ENCODE peak calls at places on chromosomes 5 and 9, in six cellular contexts. B, E, N, M, A and K are unnamed samples.

GRCh38 chr5:140108093-140109049 is 5.5 kb upstream of the PURA start:
- DNase-seq in A (no peak), M (no peak), E (peak; percentile 60), N (no peak), B (peak; percentile 58), K (no peak)

GRCh38 chr5:151740336-151740942 is 18.0 kb downstream of the ATOX1 start:
- DNase-seq in A (no peak), N (peak; percentile 30), M (peak; percentile 96), E (peak; percentile 77), B (peak; percentile 70), K (peak; percentile 78)

GRCh38 chr9:34899535-34900158 is 58.4 kb upstream of the PHF24 start:
- DNase-seq in E (peak; percentile 86), B (peak; percentile 78), M (peak; percentile 71), A (peak; percentile 39), N (peak; percentile 62), K (peak; percentile 75)

GRCh38 chr5:111119856-111120255 is 27.7 kb downstream of the WDR36 start:
- DNase-seq in A (no peak), E (no peak), B (no peak), N (no peak), M (no peak), K (no peak)

GRCh38 chr9:136051568-136052432 is 43.3 kb downstream of the NACC2 start:
- DNase-seq in N (peak; percentile 96), E (peak; percentile 72), A (no peak), B (peak; percentile 76), M (peak; percentile 94), K (peak; percentile 90)

GRCh38 chr5:60674251-60674650 is 25.7 kb downstream of the DEPDC1B start:
- DNase-seq in N (no peak), M (no peak), A (no peak), E (no peak), B (no peak), K (no peak)

GRCh38 chr9:128555180-128555721 is 2.9 kb downstream of the SPTAN1 start:
- DNase-seq in M (peak; percentile 79), B (no peak), N (peak; percentile 85), E (no peak), A (no peak), K (peak; percentile 59)

GRCh38 chr5:123549256-123549904 is 37.4 kb downstream of the CSNK1G3 start:
- DNase-seq in E (no peak), M (no peak), N (no peak), A (peak; percentile 85), B (no peak), K (no peak)

GRCh38 chr5:148290271-148291195 is 21.7 kb upstream of the SPINK7 start:
- DNase-seq in N (peak; percentile 21), B (peak; percentile 16), E (no peak), A (no peak), M (peak; percentile 19), K (peak; percentile 11)

GRCh38 chr5:125412561-125413535 is 666.4 kb upstream of the ZNF608 start:
- DNase-seq in E (peak; percentile 62), M (peak; percentile 91), N (peak; percentile 4), A (no peak), B (peak; percentile 73), K (peak; percentile 34)
- TF ChIP-seq RAD21 in E (peak; percentile 74), M (peak; percentile 55), N (no peak), A (peak; percentile 23), B (peak; percentile 84), K (no peak)

GRCh38 chr5:59665086-59665831 is 228.3 kb downstream of the PDE4D start:
- DNase-seq in E (no peak), A (no peak), N (no peak), B (no peak), M (no peak), K (no peak)

GRCh38 chr5:59656351-59657254 is 236.9 kb downstream of the PDE4D start:
- DNase-seq in E (no peak), N (no peak), A (no peak), B (no peak), M (no peak), K (no peak)

GRCh38 chr5:59661306-59661705 is 232.2 kb downstream of the PDE4D start:
- DNase-seq in B (no peak), N (peak; percentile 1), E (no peak), A (no peak), M (no peak), K (no peak)

GRCh38 chr5:59661939-59662615 is 231.4 kb downstream of the PDE4D start:
- DNase-seq in E (no peak), A (no peak), N (peak; percentile 57), B (peak; percentile 40), M (no peak), K (no peak)

DNA sequence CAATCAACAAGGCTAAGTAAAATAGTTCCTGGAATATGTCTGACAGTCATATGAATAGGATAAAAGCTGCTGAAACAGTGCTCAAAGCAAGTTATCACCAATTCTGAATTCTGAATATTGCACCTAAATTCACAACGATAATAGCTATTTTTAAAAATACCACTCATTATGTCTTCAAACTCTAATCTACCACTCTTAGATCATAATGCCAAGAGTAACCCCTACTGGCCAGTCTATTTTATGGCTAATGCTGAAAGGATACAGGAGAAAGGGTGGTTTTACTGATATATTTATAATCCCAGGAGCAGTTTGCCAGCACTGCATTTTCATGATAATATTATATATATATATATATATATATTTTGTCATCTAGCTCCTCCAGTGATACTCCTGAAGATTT is 232.8 kb downstream of the PDE4D start:
- DNase-seq in B (peak; percentile 21), N (no peak), A (no peak), E (no peak), M (peak; percentile 2), K (peak; percentile 65)
- TF ChIP-seq RAD21 in B (peak; percentile 77), N (no peak), A (peak; percentile 70), E (peak; percentile 67), M (peak; percentile 33), K (peak; percentile 87)

DNA sequence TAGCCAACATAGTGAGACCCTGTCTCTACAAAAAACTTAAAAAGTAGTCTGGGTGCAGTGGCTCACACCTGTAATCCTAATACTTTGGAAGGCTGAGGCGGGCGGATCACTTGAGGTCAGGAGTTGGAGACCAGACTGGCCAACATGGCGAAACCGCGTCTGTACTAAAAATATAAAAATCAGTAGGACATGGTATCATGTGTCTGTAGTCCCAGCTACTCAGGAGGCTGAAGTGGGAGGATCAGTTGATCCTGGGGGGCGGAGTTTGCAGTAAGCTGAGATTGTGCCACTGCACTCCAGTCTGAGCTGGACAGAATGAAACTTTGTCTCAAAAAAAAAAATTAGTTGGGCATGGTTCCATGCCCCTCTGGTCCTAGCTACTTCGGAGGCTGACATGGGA is 57.9 kb upstream of the MIER3 start:
- DNase-seq in A (no peak), B (no peak), E (no peak), M (no peak), N (no peak), K (no peak)
- TF ChIP-seq RAD21 in A (no peak), B (no peak), E (no peak), M (no peak), N (no peak), K (no peak)

GRCh38 chr5:66144799-66145390 is 795 bp downstream of the SREK1 start:
- DNase-seq in N (peak; percentile 45), E (no peak), B (no peak), M (no peak), A (no peak), K (peak; percentile 32)
- TF ChIP-seq RAD21 in N (no peak), E (no peak), B (no peak), M (no peak), A (no peak), K (no peak)

DNA sequence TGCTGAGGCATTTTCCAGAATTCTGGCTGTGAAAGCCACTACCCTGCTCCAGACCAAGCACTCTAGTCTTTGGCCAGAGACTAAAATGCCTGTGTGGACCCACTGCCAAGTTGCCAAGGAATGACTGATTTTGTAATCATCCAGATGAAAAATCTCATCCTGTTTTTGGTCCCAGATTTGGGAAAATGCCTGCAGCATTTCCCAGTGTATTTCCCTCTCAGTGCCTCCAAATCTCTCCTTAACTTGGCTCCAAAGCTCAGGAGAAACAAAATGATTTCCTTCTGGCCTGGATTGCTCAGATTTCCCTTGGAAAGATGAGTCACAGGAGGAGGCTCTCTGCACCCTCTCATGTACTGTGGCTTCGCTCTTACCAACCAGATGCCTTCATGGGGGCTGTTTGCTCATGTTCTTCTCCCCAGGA is 335.2 kb upstream of the TARS1 start:
- DNase-seq in B (no peak), M (peak; percentile 82), N (no peak), E (no peak), A (no peak), K (no peak)
- TF ChIP-seq RAD21 in B (no peak), M (no peak), N (no peak), E (no peak), A (no peak), K (no peak)

DNA sequence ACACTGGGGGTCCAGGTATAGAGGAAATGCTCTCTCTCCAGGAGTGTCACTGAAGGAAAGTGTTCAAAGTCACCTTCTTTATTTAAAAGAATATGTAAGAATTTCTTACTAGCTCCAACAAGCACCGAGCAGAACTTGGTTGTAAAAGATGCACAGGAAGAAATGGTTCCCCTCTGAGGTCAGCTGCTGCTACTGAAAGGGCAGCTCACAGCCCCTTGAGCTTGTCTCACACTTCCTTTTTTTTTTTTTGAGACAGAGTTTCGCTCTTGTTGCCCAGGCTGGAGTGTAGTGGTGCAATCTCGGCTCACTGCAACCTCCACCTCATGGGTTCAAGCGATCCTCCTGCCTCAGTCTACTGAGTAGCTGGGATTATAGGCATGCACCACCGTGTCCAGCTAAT is 77.2 kb downstream of the PRRT1B start:
- DNase-seq in E (no peak), M (no peak), B (no peak), A (peak; percentile 48), N (no peak), K (no peak)
- TF ChIP-seq RAD21 in E (no peak), M (no peak), B (no peak), A (no peak), N (no peak), K (no peak)